ENCODE peak calls at places on chromosomes 13 and 19, in ten cellular contexts. C is A549, S is PC-3, I is psoas muscle, A is neuronal stem cell, K is cardiac fibroblast, L is left ventricle myocardium inferior, W is fibroblast of the aortic adventitia, T is kidney, O is AG09309. R is an unnamed sample.

GRCh38 chr19:14147797-14148605 is 11.6 kb upstream of the ASF1B start:
- DNase-seq in C (peak), S (peak), I (peak), A (no peak), K (peak), L (peak), W (peak), T (peak), O (no peak), R (peak)

GRCh38 chr13:30551194-30551593 is 66.5 kb upstream of the USPL1 start:
- DNase-seq in C (peak), S (peak), I (no peak), A (no peak), K (peak), L (no peak), W (peak), T (no peak), O (peak), R (peak)

GRCh38 chr19:55923556-55923955 is 8.6 kb downstream of the NLRP13 start:
- DNase-seq in C (no peak), S (no peak), I (no peak), A (no peak), K (no peak), L (no peak), W (no peak), T (no peak), O (no peak), R (no peak)

GRCh38 chr13:101487046-101487830 is 34.8 kb downstream of the ITGBL1 start:
- DNase-seq in C (no peak), S (no peak), I (no peak), A (no peak), K (no peak), L (no peak), W (no peak), T (no peak), O (no peak), R (no peak)

GRCh38 chr19:43872547-43873336 is 45.6 kb downstream of the ZNF283 start:
- DNase-seq in C (peak), S (peak), I (no peak), A (no peak), K (no peak), L (no peak), W (peak), T (no peak), O (no peak), R (no peak)

GRCh38 chr13:94707400-94708021 is 4.8 kb downstream of the SOX21 start:
- DNase-seq in C (peak), S (no peak), I (no peak), A (no peak), K (no peak), L (no peak), W (no peak), T (no peak), O (no peak), R (no peak)

GRCh38 chr13:25738342-25738771 is 313.5 kb downstream of the SHISA2 start:
- DNase-seq in C (no peak), S (no peak), I (no peak), A (no peak), K (peak), L (no peak), W (peak), T (no peak), O (no peak), R (peak)

GRCh38 chr19:5645409-5645808 is 22.5 kb downstream of the SAFB start:
- DNase-seq in C (no peak), S (no peak), I (no peak), A (no peak), K (no peak), L (no peak), W (no peak), T (no peak), O (no peak), R (no peak)

GRCh38 chr13:98441056-98441676 is 135.7 kb downstream of the STK24 start:
- DNase-seq in C (no peak), S (no peak), I (no peak), A (no peak), K (no peak), L (no peak), W (no peak), T (peak), O (no peak), R (no peak)

GRCh38 chr19:290539-291521 is at the start of gene PLPP2:
- DNase-seq in C (peak), S (no peak), I (peak), A (no peak), K (peak), L (no peak), W (peak), T (no peak), O (no peak), R (peak)

GRCh38 chr13:112782433-112783010 is 92.7 kb downstream of the ATP11A start:
- DNase-seq in C (no peak), S (no peak), I (no peak), A (no peak), K (no peak), L (no peak), W (no peak), T (no peak), O (no peak), R (no peak)

GRCh38 chr19:411723-412355 is 2.9 kb upstream of the C2CD4C start:
- DNase-seq in C (no peak), S (no peak), I (peak), A (no peak), K (no peak), L (no peak), W (no peak), T (no peak), O (no peak), R (no peak)

GRCh38 chr13:76570485-76570884 is 315.7 kb downstream of the KCTD12 start:
- DNase-seq in C (no peak), S (no peak), I (no peak), A (no peak), K (no peak), L (no peak), W (no peak), T (no peak), O (no peak), R (no peak)

GRCh38 chr13:41061914-41062837 is 867 bp downstream of the WBP4 start:
- DNase-seq in C (no peak), S (peak), I (no peak), A (no peak), K (peak), L (no peak), W (peak), T (no peak), O (peak), R (peak)

GRCh38 chr13:109256866-109257760 is 529.3 kb downstream of the IRS2 start:
- DNase-seq in C (peak), S (peak), I (no peak), A (no peak), K (peak), L (no peak), W (peak), T (no peak), O (peak), R (peak)

GRCh38 chr13:89401209-89401810 is 1730.1 kb downstream of the SLITRK5 start:
- DNase-seq in C (peak), S (peak), I (no peak), A (no peak), K (peak), L (no peak), W (peak), T (no peak), O (no peak), R (peak)

GRCh38 chr13:98454389-98454881 is 122.5 kb downstream of the STK24 start:
- DNase-seq in C (peak), S (peak), I (no peak), A (no peak), K (peak), L (no peak), W (peak), T (peak), O (peak), R (peak)

GRCh38 chr19:45115809-45116615 is 23.0 kb downstream of the PPP1R37 start:
- DNase-seq in C (no peak), S (no peak), I (peak), A (no peak), K (no peak), L (no peak), W (no peak), T (no peak), O (no peak), R (no peak)

GRCh38 chr19:32876919-32877285 is 7.3 kb upstream of the SLC7A9 start:
- DNase-seq in C (peak), S (peak), I (no peak), A (no peak), K (peak), L (no peak), W (no peak), T (no peak), O (peak), R (peak)

GRCh38 chr19:14795078-14795721 is 16.8 kb upstream of the ADGRE2 start:
- DNase-seq in C (no peak), S (peak), I (no peak), A (no peak), K (no peak), L (no peak), W (no peak), T (no peak), O (no peak), R (no peak)

GRCh38 chr19:7680606-7681335 is at the start of gene TRAPPC5:
- DNase-seq in C (peak), S (peak), I (peak), A (peak), K (peak), L (peak), W (peak), T (peak), O (peak), R (peak)

GRCh38 chr19:23415034-23415433 is 19.8 kb upstream of the ZNF91 start:
- DNase-seq in C (no peak), S (no peak), I (no peak), A (peak), K (no peak), L (no peak), W (no peak), T (no peak), O (no peak), R (no peak)

GRCh38 chr19:19777692-19778091 is 43.9 kb downstream of the ZNF506 start:
- DNase-seq in C (no peak), S (no peak), I (no peak), A (no peak), K (no peak), L (no peak), W (no peak), T (no peak), O (no peak), R (no peak)

GRCh38 chr13:108895220-108895704 is 265.9 kb downstream of the MYO16 start:
- DNase-seq in C (peak), S (peak), I (no peak), A (peak), K (peak), L (no peak), W (peak), T (no peak), O (no peak), R (peak)

GRCh38 chr13:114110091-114110829 is 22.2 kb downstream of the RASA3 start:
- DNase-seq in C (peak), S (no peak), I (peak), A (no peak), K (no peak), L (no peak), W (no peak), T (peak), O (no peak), R (no peak)

GRCh38 chr19:52993342-52994178 is 20.2 kb upstream of the ERVV-1 start:
- DNase-seq in C (peak), S (peak), I (peak), A (peak), K (peak), L (peak), W (peak), T (peak), O (peak), R (peak)

GRCh38 chr19:43777163-43777700 is 3.5 kb downstream of the KCNN4 start:
- DNase-seq in C (no peak), S (no peak), I (peak), A (no peak), K (peak), L (no peak), W (no peak), T (no peak), O (no peak), R (no peak)

GRCh38 chr13:99033814-99034213 is 56.0 kb upstream of the DOCK9 start:
- DNase-seq in C (no peak), S (peak), I (no peak), A (peak), K (peak), L (no peak), W (peak), T (no peak), O (no peak), R (peak)

GRCh38 chr19:461664-462551 is 1.1 kb upstream of the SHC2 start:
- DNase-seq in C (no peak), S (peak), I (no peak), A (no peak), K (no peak), L (peak), W (no peak), T (no peak), O (no peak), R (no peak)

GRCh38 chr13:43157796-43158195 is 134.4 kb downstream of the DNAJC15 start:
- DNase-seq in C (no peak), S (no peak), I (no peak), A (no peak), K (no peak), L (no peak), W (no peak), T (no peak), O (no peak), R (no peak)

GRCh38 chr19:10611907-10612306 is 13.4 kb upstream of the SLC44A2 start:
- DNase-seq in C (no peak), S (no peak), I (no peak), A (no peak), K (no peak), L (no peak), W (peak), T (no peak), O (no peak), R (no peak)

GRCh38 chr19:58204566-58204965 is 21.7 kb downstream of the ZNF274 start:
- DNase-seq in C (no peak), S (no peak), I (no peak), A (no peak), K (no peak), L (no peak), W (no peak), T (no peak), O (no peak), R (no peak)
- H3K4me3 ChIP-seq in C (no peak), S (no peak), I (no peak), A (no peak), K (no peak), L (no peak), W (no peak), T (no peak), O (no peak), R (no peak)

GRCh38 chr19:2777952-2778683 is 5.0 kb downstream of the SGTA start:
- DNase-seq in C (no peak), S (no peak), I (no peak), A (no peak), K (no peak), L (no peak), W (no peak), T (no peak), O (no peak), R (no peak)

GRCh38 chr19:2774083-2774679 is 8.9 kb downstream of the SGTA start:
- DNase-seq in C (no peak), S (no peak), I (peak), A (no peak), K (no peak), L (peak), W (no peak), T (no peak), O (no peak), R (no peak)

GRCh38 chr19:2775556-2776430 is 7.3 kb downstream of the SGTA start:
- DNase-seq in C (no peak), S (no peak), I (peak), A (no peak), K (peak), L (peak), W (no peak), T (no peak), O (no peak), R (peak)

GRCh38 chr19:2771786-2772674 is 11.0 kb downstream of the SGTA start:
- DNase-seq in C (no peak), S (no peak), I (peak), A (no peak), K (peak), L (no peak), W (peak), T (no peak), O (no peak), R (no peak)

GRCh38 chr19:2774953-2775555 is 8.0 kb downstream of the SGTA start:
- DNase-seq in C (no peak), S (no peak), I (no peak), A (no peak), K (no peak), L (no peak), W (no peak), T (no peak), O (no peak), R (no peak)
- H3K4me3 ChIP-seq in C (no peak), S (no peak), I (peak), A (no peak), K (no peak), L (peak), W (no peak), T (peak), O (no peak), R (no peak)

GRCh38 chr13:75220238-75220542 is 261.8 kb downstream of the TBC1D4 start:
- DNase-seq in C (no peak), S (no peak), I (no peak), A (no peak), K (no peak), L (no peak), W (no peak), T (peak), O (no peak), R (no peak)

GRCh38 chr13:75217949-75218348 is 264.0 kb downstream of the TBC1D4 start:
- DNase-seq in C (no peak), S (peak), I (no peak), A (peak), K (peak), L (no peak), W (peak), T (no peak), O (peak), R (peak)

GRCh38 chr13:75222031-75222430 is 259.9 kb downstream of the TBC1D4 start:
- DNase-seq in C (no peak), S (no peak), I (no peak), A (no peak), K (peak), L (no peak), W (peak), T (no peak), O (peak), R (peak)

GRCh38 chr13:75223981-75224742 is 257.8 kb downstream of the TBC1D4 start:
- DNase-seq in C (no peak), S (peak), I (no peak), A (no peak), K (no peak), L (no peak), W (no peak), T (no peak), O (no peak), R (no peak)

DNA sequence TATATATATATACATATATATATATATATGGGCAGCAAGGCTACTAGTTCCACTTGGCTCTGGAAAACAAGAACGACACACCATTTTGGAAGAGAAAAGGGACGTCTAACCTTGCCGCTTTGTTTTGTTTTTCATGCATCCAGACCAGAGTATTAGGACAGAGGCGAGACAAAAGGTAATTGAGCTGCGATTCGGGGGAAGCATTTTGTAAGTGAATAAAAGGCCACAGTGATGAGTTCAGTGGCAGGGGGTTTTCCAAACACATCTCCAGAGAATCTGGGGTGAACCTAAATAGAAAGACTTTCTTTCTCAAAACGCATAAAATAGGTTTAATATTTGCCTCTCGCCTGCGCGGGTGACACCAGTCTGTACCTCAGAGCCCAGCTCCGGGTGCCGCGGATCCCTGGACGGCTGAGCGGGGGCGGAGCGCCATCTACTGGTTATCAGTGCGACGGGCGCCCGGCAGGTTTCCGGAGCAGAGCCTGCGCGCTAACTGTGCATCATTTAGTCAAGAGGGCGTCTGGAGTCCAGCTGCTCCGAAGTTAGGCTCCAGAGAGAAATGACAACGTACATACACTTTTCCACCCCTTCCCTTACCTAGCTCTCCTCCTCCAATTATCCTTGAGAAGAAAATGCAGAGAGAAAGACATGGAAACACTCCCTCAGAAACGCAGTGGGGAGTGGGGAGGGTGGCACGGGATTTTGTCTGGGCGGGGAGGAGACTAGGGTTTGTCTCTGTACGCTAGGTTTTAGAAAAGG is 262.3 kb downstream of the TBC1D4 start:
- DNase-seq in C (peak), S (peak), I (peak), A (peak), K (peak), L (peak), W (peak), T (peak), O (peak), R (peak)
- H3K4me3 ChIP-seq in C (peak), S (peak), I (peak), A (no peak), K (peak), L (peak), W (peak), T (peak), O (peak), R (peak)

DNA sequence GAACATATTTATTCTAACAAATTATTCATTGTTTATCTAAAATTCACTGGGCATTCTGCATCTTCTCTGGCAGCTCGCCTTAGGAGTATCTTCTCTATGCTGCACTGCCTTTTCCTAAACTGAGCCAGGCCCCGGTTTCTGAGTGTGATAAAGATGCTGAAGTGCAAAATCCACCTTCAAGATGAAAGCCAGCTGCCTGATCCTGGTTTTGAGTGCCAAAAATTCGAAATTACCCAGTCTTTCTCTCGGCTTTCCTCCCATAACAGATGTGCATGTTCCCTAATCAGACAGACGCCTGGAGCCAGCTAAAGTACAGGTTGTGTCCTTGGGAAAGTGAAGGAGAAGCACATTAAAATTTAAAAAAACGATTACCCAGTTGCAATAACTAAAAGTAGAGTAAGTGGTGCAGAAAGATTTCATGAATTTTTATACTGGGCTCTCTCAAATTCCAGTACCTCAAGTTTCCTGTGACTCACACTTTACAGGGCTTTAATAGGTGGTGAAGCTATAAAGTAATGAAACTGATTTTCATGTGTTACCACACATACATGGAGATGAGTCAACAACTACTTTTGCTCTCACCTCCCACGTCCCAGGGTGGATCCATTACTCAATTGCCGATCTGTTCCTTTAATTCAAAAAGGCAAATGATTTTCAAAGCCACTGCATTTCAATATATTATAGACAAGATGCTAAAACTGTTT is 65.0 kb upstream of the GTF2F2 start:
- DNase-seq in C (peak), S (peak), I (no peak), A (no peak), K (peak), L (no peak), W (peak), T (no peak), O (peak), R (peak)
- H3K4me3 ChIP-seq in C (no peak), S (peak), I (no peak), A (no peak), K (no peak), L (no peak), W (peak), T (no peak), O (no peak), R (peak)

R was measured in fibroblast of pulmonary artery.